ENCODE peak calls at places on chromosome 6, in six cellular contexts. B is choroid plexus epithelial cell; P is fibroblast of the aortic adventitia; A is iPS-NIHi11; F is astrocyte of the hippocampus; H is activated naive CD8-positive, alpha-beta T cell treated with anti-CD3 and anti-CD28 coated beads, Interleukin-2, amount 50 U/mL, for 24 hours. L is an unnamed sample.

GRCh38 chr6:135115411-135116293 is 61.0 kb upstream of the HBS1L start:
- DNase-seq in B (no peak), P (no peak), A (no peak), F (no peak), H (no peak), L (no peak)

GRCh38 chr6:24255676-24256075 is 102.2 kb downstream of the DCDC2 start:
- DNase-seq in B (no peak), P (no peak), A (no peak), F (no peak), H (no peak), L (no peak)

GRCh38 chr6:128117916-128118315 is 217.1 kb upstream of the THEMIS start:
- DNase-seq in B (peak), P (no peak), A (no peak), F (no peak), H (no peak), L (no peak)

GRCh38 chr6:89302936-89303335 is 12.2 kb downstream of the GABRR2 start:
- DNase-seq in B (no peak), P (no peak), A (no peak), F (no peak), H (no peak), L (no peak)

GRCh38 chr6:157790548-157791160 is 32.4 kb upstream of the SNX9 start:
- DNase-seq in B (no peak), P (peak), A (no peak), F (peak), H (no peak), L (peak)

GRCh38 chr6:44043479-44044153 is 83.6 kb downstream of the MRPL14 start:
- DNase-seq in B (no peak), P (peak), A (peak), F (peak), H (no peak), L (peak)

GRCh38 chr6:145699462-145699861 is 35.9 kb downstream of the EPM2A start:
- DNase-seq in B (peak), P (peak), A (no peak), F (peak), H (no peak), L (peak)

GRCh38 chr6:150924808-150925654 is 59.5 kb downstream of the MTHFD1L start:
- DNase-seq in B (peak), P (peak), A (no peak), F (no peak), H (no peak), L (no peak)

L was measured in astrocyte of the spinal cord.